ENCODE peak calls at places on chromosomes 2 and 18, in eight cellular contexts. Q, L, N, M, I, O, F and Z are unnamed samples.

GRCh38 chr18:8858888-8859511 is 153.6 kb downstream of the MTCL1 start:
- DNase-seq in Q (peak; percentile 98), L (no peak), N (no peak), M (peak; percentile 81), I (no peak), O (no peak), F (peak; percentile 97), Z (peak; percentile 93)

GRCh38 chr2:239380831-239381708 is 19.8 kb downstream of the HDAC4 start:
- DNase-seq in Q (no peak), L (peak; percentile 50), N (no peak), M (no peak), I (no peak), O (peak; percentile 6), F (no peak), Z (no peak)

GRCh38 chr2:207041279-207041678 is 102.0 kb downstream of the CPO start:
- DNase-seq in Q (peak; percentile 52), L (no peak), N (no peak), M (no peak), I (peak; percentile 53), O (no peak), F (peak; percentile 27), Z (peak; percentile 28)

GRCh38 chr2:197707316-197708213 is 2.4 kb downstream of the MARS2 start:
- DNase-seq in Q (peak; percentile 53), L (no peak), N (no peak), M (no peak), I (peak; percentile 69), O (no peak), F (peak; percentile 65), Z (peak; percentile 68)

GRCh38 chr2:134207589-134208209 is 46.2 kb upstream of the MGAT5 start:
- DNase-seq in Q (peak; percentile 30), L (no peak), N (no peak), M (peak; percentile 33), I (peak; percentile 78), O (peak; percentile 50), F (peak; percentile 41), Z (peak; percentile 35)

GRCh38 chr18:79924814-79925655 is 26.4 kb downstream of the SLC66A2 start:
- DNase-seq in Q (no peak), L (no peak), N (no peak), M (no peak), I (no peak), O (peak; percentile 83), F (no peak), Z (no peak)

GRCh38 chr2:152813381-152813780 is 95.0 kb downstream of the ARL6IP6 start:
- DNase-seq in Q (no peak), L (no peak), N (no peak), M (no peak), I (no peak), O (no peak), F (no peak), Z (no peak)

GRCh38 chr2:54597153-54597827 is 126.2 kb upstream of the EML6 start:
- DNase-seq in Q (peak; percentile 75), L (no peak), N (no peak), M (no peak), I (no peak), O (peak; percentile 66), F (no peak), Z (peak; percentile 59)

GRCh38 chr2:158034198-158034831 is 67.4 kb upstream of the UPP2 start:
- DNase-seq in Q (peak; percentile 48), L (peak; percentile 6), N (no peak), M (no peak), I (peak; percentile 88), O (peak; percentile 46), F (peak; percentile 67), Z (peak; percentile 69)

GRCh38 chr2:241978670-241979069 is 109.1 kb downstream of the RTP5 start:
- DNase-seq in Q (no peak), L (no peak), N (no peak), M (no peak), I (no peak), O (no peak), F (no peak), Z (no peak)

GRCh38 chr18:79922971-79923411 is 28.5 kb downstream of the SLC66A2 start:
- DNase-seq in Q (no peak), L (no peak), N (no peak), M (no peak), I (no peak), O (peak; percentile 2), F (no peak), Z (no peak)

GRCh38 chr18:76678248-76678647 is 144.1 kb upstream of the ZNF236 start:
- DNase-seq in Q (no peak), L (no peak), N (no peak), M (no peak), I (no peak), O (peak; percentile 7), F (no peak), Z (no peak)

GRCh38 chr2:230953843-230954242 is 28.8 kb upstream of the GPR55 start:
- DNase-seq in Q (peak; percentile 11), L (peak; percentile 69), N (no peak), M (no peak), I (no peak), O (peak; percentile 27), F (no peak), Z (no peak)

GRCh38 chr18:28984731-28985130 is 807.8 kb upstream of the CDH2 start:
- DNase-seq in Q (peak; percentile 59), L (no peak), N (no peak), M (no peak), I (no peak), O (no peak), F (no peak), Z (peak; percentile 63)

GRCh38 chr2:152176113-152176714 is 651 bp upstream of the STAM2 start:
- DNase-seq in Q (peak; percentile 55), L (no peak), N (no peak), M (no peak), I (no peak), O (no peak), F (peak; percentile 22), Z (no peak)

GRCh38 chr2:151762694-151763093 is 28.4 kb upstream of the NEB start:
- DNase-seq in Q (peak; percentile 25), L (no peak), N (no peak), M (no peak), I (no peak), O (no peak), F (peak; percentile 80), Z (no peak)

GRCh38 chr18:55351980-55352714 is 235.8 kb downstream of the TCF4 start:
- DNase-seq in Q (peak; percentile 56), L (no peak), N (no peak), M (no peak), I (peak; percentile 79), O (no peak), F (no peak), Z (no peak)

GRCh38 chr2:42568431-42569115 is at the start of gene MTA3:
- DNase-seq in Q (peak; percentile 46), L (peak; percentile 50), N (no peak), M (no peak), I (peak; percentile 77), O (peak; percentile 67), F (peak; percentile 35), Z (peak; percentile 49)

GRCh38 chr18:43533371-43533770 is 256.1 kb upstream of the SYT4 start:
- DNase-seq in Q (no peak), L (no peak), N (no peak), M (no peak), I (no peak), O (no peak), F (no peak), Z (no peak)

GRCh38 chr2:226873051-226873620 is 37.3 kb downstream of the RHBDD1 start:
- DNase-seq in Q (peak; percentile 37), L (peak; percentile 16), N (no peak), M (no peak), I (no peak), O (no peak), F (no peak), Z (peak; percentile 38)

GRCh38 chr2:226869371-226869770 is 33.5 kb downstream of the RHBDD1 start:
- DNase-seq in Q (no peak), L (no peak), N (no peak), M (no peak), I (peak; percentile 28), O (no peak), F (peak; percentile 60), Z (peak; percentile 35)

GRCh38 chr2:226873826-226874225 is 38.0 kb downstream of the RHBDD1 start:
- DNase-seq in Q (no peak), L (no peak), N (no peak), M (no peak), I (no peak), O (no peak), F (no peak), Z (no peak)

GRCh38 chr2:226865273-226865672 is 29.4 kb downstream of the RHBDD1 start:
- DNase-seq in Q (no peak), L (no peak), N (no peak), M (no peak), I (no peak), O (no peak), F (no peak), Z (no peak)

DNA sequence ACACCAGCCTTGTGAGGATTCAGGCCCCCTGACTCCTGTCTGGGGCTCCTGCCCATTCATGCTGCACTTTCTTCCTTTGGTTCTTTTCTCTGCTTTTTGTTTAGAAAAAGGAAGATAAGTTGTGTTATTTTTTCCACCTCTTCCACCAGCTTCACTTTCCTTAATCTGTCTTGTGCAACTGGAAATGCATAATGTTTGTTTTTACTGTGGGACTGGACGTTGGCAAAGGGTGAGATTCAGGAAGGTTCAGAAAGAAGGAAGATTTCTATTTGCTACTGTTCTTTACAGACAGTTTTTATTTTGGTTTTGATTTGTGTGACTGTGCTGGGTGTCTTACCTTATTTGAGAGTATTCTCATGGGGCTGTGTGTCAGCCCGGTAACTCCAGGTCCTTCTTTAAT is 32.5 kb downstream of the RHBDD1 start:
- DNase-seq in Q (peak; percentile 25), L (no peak), N (no peak), M (no peak), I (no peak), O (no peak), F (no peak), Z (peak; percentile 5)
- H3K4me3 ChIP-seq in Q (no peak overlapping the region), L (no peak overlapping the region), N (no peak overlapping the region), M (no peak overlapping the region), I (no peak overlapping the region), O (no peak overlapping the region), F (no peak overlapping the region), Z (no peak overlapping the region)

GRCh38 chr2:73851274-73851673 is 22.5 kb downstream of the STAMBP start:
- DNase-seq in Q (no peak), L (no peak), N (no peak), M (no peak), I (peak; percentile 58), O (no peak), F (no peak), Z (no peak)
- TF ChIP-seq CTCF in Q (peak; percentile 28), L (peak; percentile 41), N (no peak), M (peak; percentile 56), I (peak; percentile 56), O (no peak), F (peak; percentile 7), Z (peak; percentile 24)

GRCh38 chr2:120607506-120607905 is 128.2 kb upstream of the GLI2 start:
- DNase-seq in Q (no peak), L (no peak), N (no peak), M (no peak), I (no peak), O (no peak), F (no peak), Z (no peak)
- H3K4me3 ChIP-seq in Q (no peak overlapping the region), L (no peak overlapping the region), N (no peak overlapping the region), M (no peak overlapping the region), I (no peak overlapping the region), O (no peak overlapping the region), F (no peak overlapping the region), Z (no peak overlapping the region)

DNA sequence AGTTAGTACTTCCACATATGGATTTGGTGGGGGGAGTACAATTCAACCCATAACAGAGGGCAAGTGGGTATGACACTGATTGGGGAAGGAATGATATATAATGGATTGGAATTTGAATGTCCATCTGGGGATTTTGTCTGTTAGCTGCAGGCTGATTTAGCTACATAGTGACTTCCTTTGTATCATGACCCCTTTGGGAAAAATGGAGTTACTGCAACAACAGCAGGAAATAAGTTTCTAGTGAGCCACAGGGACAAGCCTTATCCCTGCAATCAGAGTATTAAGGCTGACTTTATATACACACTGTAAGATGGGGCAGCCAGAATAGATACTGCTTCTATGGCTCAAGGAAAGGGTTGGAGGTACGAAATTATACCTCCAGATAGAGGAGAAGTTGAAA is 404.4 kb upstream of the MEIS1 start:
- DNase-seq in Q (no peak), L (no peak), N (no peak), M (no peak), I (peak; percentile 69), O (no peak), F (no peak), Z (no peak)
- TF ChIP-seq CTCF in Q (peak; percentile 32), L (no peak), N (no peak), M (peak; percentile 41), I (peak; percentile 54), O (no peak), F (peak; percentile 23), Z (no peak)